ENCODE peak calls at places on chromosomes 7 and 10, in eight cellular contexts. One of them, this sample, is unnamed.

GRCh38 chr10:34907743-34908425 is 92.8 kb upstream of the PARD3 start:
- DNase-seq in astrocyte of the spinal cord: no peak
- DNase-seq in uterus: no peak
- DNase-seq in H9: no peak
- DNase-seq in IMR-90: no peak
- DNase-seq in AG04449: no peak
- DNase-seq in cardiac muscle cell: no peak
- DNase-seq in A549: no peak
- DNase-seq in this sample: no peak

GRCh38 chr10:71244638-71245419 is 32.5 kb downstream of the UNC5B start:
- DNase-seq in astrocyte of the spinal cord: peak; percentile 75
- DNase-seq in uterus: peak; percentile 69
- DNase-seq in H9: no peak
- DNase-seq in IMR-90: peak; percentile 93
- DNase-seq in AG04449: no peak
- DNase-seq in cardiac muscle cell: peak; percentile 91
- DNase-seq in A549: no peak
- DNase-seq in this sample: no peak

GRCh38 chr10:11783558-11783865 is 39.6 kb upstream of the PROSER2 start:
- DNase-seq in astrocyte of the spinal cord: no peak
- DNase-seq in uterus: no peak
- DNase-seq in H9: no peak
- DNase-seq in IMR-90: no peak
- DNase-seq in AG04449: no peak
- DNase-seq in cardiac muscle cell: no peak
- DNase-seq in A549: no peak
- DNase-seq in this sample: no peak

GRCh38 chr10:16612148-16612742 is 90.6 kb upstream of the C1QL3 start:
- DNase-seq in astrocyte of the spinal cord: peak; percentile 41
- DNase-seq in uterus: no peak
- DNase-seq in H9: peak; percentile 48
- DNase-seq in IMR-90: peak; percentile 46
- DNase-seq in AG04449: no peak
- DNase-seq in cardiac muscle cell: peak; percentile 65
- DNase-seq in A549: no peak
- DNase-seq in this sample: no peak

GRCh38 chr10:70954373-70954772 is 66.0 kb upstream of the PCBD1 start:
- DNase-seq in astrocyte of the spinal cord: no peak
- DNase-seq in uterus: no peak
- DNase-seq in H9: no peak
- DNase-seq in IMR-90: no peak
- DNase-seq in AG04449: no peak
- DNase-seq in cardiac muscle cell: no peak
- DNase-seq in A549: no peak
- DNase-seq in this sample: no peak

GRCh38 chr10:83625831-83626360 is 513.4 kb upstream of the GHITM start:
- DNase-seq in astrocyte of the spinal cord: no peak
- DNase-seq in uterus: no peak
- DNase-seq in H9: no peak
- DNase-seq in IMR-90: no peak
- DNase-seq in AG04449: no peak
- DNase-seq in cardiac muscle cell: no peak
- DNase-seq in A549: no peak
- DNase-seq in this sample: no peak

GRCh38 chr7:84161398-84161797 is 33.2 kb downstream of the SEMA3A start:
- DNase-seq in astrocyte of the spinal cord: no peak
- DNase-seq in uterus: no peak
- DNase-seq in H9: no peak
- DNase-seq in IMR-90: no peak
- DNase-seq in AG04449: no peak
- DNase-seq in cardiac muscle cell: no peak
- DNase-seq in A549: no peak
- DNase-seq in this sample: no peak

GRCh38 chr7:81908220-81908619 is 138.4 kb upstream of the HGF start:
- DNase-seq in astrocyte of the spinal cord: no peak
- DNase-seq in uterus: no peak
- DNase-seq in H9: no peak
- DNase-seq in IMR-90: no peak
- DNase-seq in AG04449: no peak
- DNase-seq in cardiac muscle cell: no peak
- DNase-seq in A549: no peak
- DNase-seq in this sample: no peak

GRCh38 chr10:85147346-85148250 is 819.2 kb downstream of the CCSER2 start:
- DNase-seq in astrocyte of the spinal cord: no peak
- DNase-seq in uterus: no peak
- DNase-seq in H9: no peak
- DNase-seq in IMR-90: no peak
- DNase-seq in AG04449: no peak
- DNase-seq in cardiac muscle cell: no peak
- DNase-seq in A549: no peak
- DNase-seq in this sample: no peak

GRCh38 chr7:139680676-139681462 is 96.9 kb downstream of the HIPK2 start:
- DNase-seq in astrocyte of the spinal cord: peak; percentile 97
- DNase-seq in uterus: no peak
- DNase-seq in H9: no peak
- DNase-seq in IMR-90: peak; percentile 99
- DNase-seq in AG04449: peak; percentile 89
- DNase-seq in cardiac muscle cell: peak; percentile 84
- DNase-seq in A549: peak; percentile 90
- DNase-seq in this sample: no peak

GRCh38 chr7:28615091-28615490 is 202.8 kb downstream of the CREB5 start:
- DNase-seq in astrocyte of the spinal cord: no peak
- DNase-seq in uterus: no peak
- DNase-seq in H9: peak; percentile 60
- DNase-seq in IMR-90: no peak
- DNase-seq in AG04449: no peak
- DNase-seq in cardiac muscle cell: no peak
- DNase-seq in A549: no peak
- DNase-seq in this sample: no peak

GRCh38 chr10:128078136-128078969 is 47.9 kb downstream of the MKI67 start:
- DNase-seq in astrocyte of the spinal cord: peak; percentile 31
- DNase-seq in uterus: no peak
- DNase-seq in H9: peak; percentile 77
- DNase-seq in IMR-90: peak; percentile 37
- DNase-seq in AG04449: no peak
- DNase-seq in cardiac muscle cell: peak; percentile 57
- DNase-seq in A549: peak; percentile 76
- DNase-seq in this sample: no peak

GRCh38 chr7:37440738-37441404 is 7.8 kb downstream of the ELMO1 start:
- DNase-seq in astrocyte of the spinal cord: no peak
- DNase-seq in uterus: no peak
- DNase-seq in H9: no peak
- DNase-seq in IMR-90: no peak
- DNase-seq in AG04449: no peak
- DNase-seq in cardiac muscle cell: no peak
- DNase-seq in A549: no peak
- DNase-seq in this sample: no peak

GRCh38 chr10:49039409-49039808 is 75.9 kb downstream of the VSTM4 start:
- DNase-seq in astrocyte of the spinal cord: no peak
- DNase-seq in uterus: no peak
- DNase-seq in H9: no peak
- DNase-seq in IMR-90: no peak
- DNase-seq in AG04449: no peak
- DNase-seq in cardiac muscle cell: no peak
- DNase-seq in A549: no peak
- DNase-seq in this sample: no peak

GRCh38 chr10:49047128-49047639 is 68.1 kb downstream of the VSTM4 start:
- DNase-seq in astrocyte of the spinal cord: no peak
- DNase-seq in uterus: no peak
- DNase-seq in H9: no peak
- DNase-seq in IMR-90: no peak
- DNase-seq in AG04449: no peak
- DNase-seq in cardiac muscle cell: no peak
- DNase-seq in A549: no peak
- DNase-seq in this sample: no peak

GRCh38 chr10:49049660-49050059 is 65.7 kb downstream of the VSTM4 start:
- DNase-seq in astrocyte of the spinal cord: no peak
- DNase-seq in uterus: no peak
- DNase-seq in H9: no peak
- DNase-seq in IMR-90: no peak
- DNase-seq in AG04449: no peak
- DNase-seq in cardiac muscle cell: peak; percentile 9
- DNase-seq in A549: no peak
- DNase-seq in this sample: no peak

GRCh38 chr10:49050338-49050737 is 65.0 kb downstream of the VSTM4 start:
- DNase-seq in astrocyte of the spinal cord: no peak
- DNase-seq in uterus: no peak
- DNase-seq in H9: no peak
- DNase-seq in IMR-90: peak; percentile 50
- DNase-seq in AG04449: no peak
- DNase-seq in cardiac muscle cell: no peak
- DNase-seq in A549: no peak
- DNase-seq in this sample: no peak

DNA sequence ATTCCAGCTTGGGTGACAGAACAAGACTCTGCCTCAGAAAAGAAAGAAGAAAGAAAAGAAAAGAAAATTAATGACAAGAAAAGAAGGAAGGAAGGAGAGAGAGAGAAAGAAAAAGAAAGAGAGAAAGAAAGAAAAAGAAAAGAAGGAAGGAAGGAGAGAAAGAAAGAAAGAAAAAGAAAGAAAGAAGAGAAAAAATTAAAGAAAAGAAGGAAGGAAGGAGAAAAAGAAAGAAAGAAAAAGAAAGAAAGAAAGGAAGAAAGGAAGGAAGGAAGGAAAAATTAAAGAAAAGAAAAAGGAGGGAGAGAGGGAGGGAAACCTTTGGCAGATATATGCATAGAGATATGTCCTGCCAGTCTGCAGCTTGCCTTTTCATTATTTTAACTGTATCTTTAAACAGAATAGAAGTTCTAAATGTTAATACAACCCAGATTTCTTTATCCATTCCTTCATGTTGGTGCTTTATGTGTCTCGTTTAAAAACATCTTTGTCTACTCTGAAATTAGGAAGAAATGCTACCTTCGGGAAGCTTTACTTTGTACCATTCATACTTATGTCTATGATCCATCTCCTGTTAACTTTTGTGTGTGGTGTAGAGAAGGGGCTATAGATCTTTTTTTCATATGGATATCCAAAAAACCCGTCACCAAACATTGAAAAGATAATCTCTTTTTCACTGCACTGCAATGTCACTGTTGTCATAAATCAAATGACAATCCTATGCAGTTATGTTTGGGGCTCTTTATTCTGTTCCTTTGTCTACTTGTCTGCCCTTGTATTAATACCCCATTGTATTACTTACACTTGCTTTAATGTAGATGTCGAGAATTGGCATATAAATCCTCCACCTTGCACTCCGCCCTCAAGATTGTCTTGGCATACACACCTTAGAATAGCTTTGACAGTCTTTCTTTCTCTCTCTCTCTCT is 70.8 kb downstream of the VSTM4 start:
- DNase-seq in astrocyte of the spinal cord: no peak
- DNase-seq in uterus: no peak
- DNase-seq in H9: no peak
- DNase-seq in IMR-90: no peak
- DNase-seq in AG04449: no peak
- DNase-seq in cardiac muscle cell: no peak
- DNase-seq in A549: no peak
- DNase-seq in this sample: no peak
- TF ChIP-seq CTCF in astrocyte of the spinal cord: no peak
- TF ChIP-seq CTCF in uterus: no peak
- TF ChIP-seq CTCF in H9: no peak
- TF ChIP-seq CTCF in IMR-90: no peak
- TF ChIP-seq CTCF in AG04449: no peak
- TF ChIP-seq CTCF in cardiac muscle cell: no peak
- TF ChIP-seq CTCF in A549: no peak
- TF ChIP-seq CTCF in this sample: no peak

DNA sequence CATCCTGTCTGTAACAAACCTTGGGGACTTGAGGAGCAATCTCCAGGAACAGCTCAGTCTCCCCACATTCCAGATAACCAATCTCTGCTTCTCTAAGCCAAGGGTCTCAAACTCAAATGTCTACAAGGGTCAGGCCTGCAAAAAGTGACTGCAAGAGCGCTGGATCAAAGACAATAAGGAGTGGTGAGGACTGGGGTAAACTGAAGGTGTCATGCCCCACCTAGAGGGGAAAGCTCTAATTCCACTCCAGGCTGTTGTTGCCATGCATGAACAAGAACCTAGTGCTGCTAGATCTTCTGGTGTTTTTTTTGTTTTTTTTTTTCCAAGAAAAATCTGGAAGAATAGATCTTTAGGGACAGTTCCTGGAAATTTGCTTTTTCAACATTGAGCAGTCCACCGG is 117.9 kb upstream of the MACROH2A2 start:
- DNase-seq in astrocyte of the spinal cord: no peak
- DNase-seq in uterus: no peak
- DNase-seq in H9: no peak
- DNase-seq in IMR-90: no peak
- DNase-seq in AG04449: no peak
- DNase-seq in cardiac muscle cell: no peak
- DNase-seq in A549: no peak
- DNase-seq in this sample: no peak
- TF ChIP-seq CTCF in astrocyte of the spinal cord: no peak
- TF ChIP-seq CTCF in uterus: no peak
- TF ChIP-seq CTCF in H9: peak; percentile 38
- TF ChIP-seq CTCF in IMR-90: peak; percentile 6
- TF ChIP-seq CTCF in AG04449: no peak
- TF ChIP-seq CTCF in cardiac muscle cell: peak; percentile 7
- TF ChIP-seq CTCF in A549: no peak
- TF ChIP-seq CTCF in this sample: peak; percentile 20

DNA sequence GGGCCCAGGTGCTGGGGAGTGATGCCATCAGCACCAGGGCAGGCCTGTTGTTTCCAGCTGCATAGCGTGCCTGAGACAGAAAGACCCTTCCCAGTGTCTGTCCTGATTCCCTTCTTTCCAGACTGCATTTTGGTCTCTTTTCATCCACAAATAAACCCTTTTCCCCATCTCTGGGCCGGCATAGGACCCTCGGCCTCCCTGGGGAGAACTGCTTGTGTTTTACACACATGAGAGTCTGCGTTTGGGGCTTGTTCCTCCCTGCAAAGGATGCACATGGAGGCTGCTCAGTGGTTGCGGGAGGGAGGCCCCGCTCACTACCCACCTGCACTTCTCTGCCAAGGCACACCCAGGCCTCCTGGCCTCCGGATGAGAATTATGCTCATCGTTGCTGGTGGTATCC is 5.8 kb upstream of the MMP21 start:
- DNase-seq in astrocyte of the spinal cord: no peak
- DNase-seq in uterus: no peak
- DNase-seq in H9: no peak
- DNase-seq in IMR-90: no peak
- DNase-seq in AG04449: no peak
- DNase-seq in cardiac muscle cell: no peak
- DNase-seq in A549: no peak
- DNase-seq in this sample: peak; percentile 54
- TF ChIP-seq CTCF in astrocyte of the spinal cord: no peak
- TF ChIP-seq CTCF in uterus: no peak
- TF ChIP-seq CTCF in H9: no peak
- TF ChIP-seq CTCF in IMR-90: no peak
- TF ChIP-seq CTCF in AG04449: no peak
- TF ChIP-seq CTCF in cardiac muscle cell: no peak
- TF ChIP-seq CTCF in A549: no peak
- TF ChIP-seq CTCF in this sample: no peak

DNA sequence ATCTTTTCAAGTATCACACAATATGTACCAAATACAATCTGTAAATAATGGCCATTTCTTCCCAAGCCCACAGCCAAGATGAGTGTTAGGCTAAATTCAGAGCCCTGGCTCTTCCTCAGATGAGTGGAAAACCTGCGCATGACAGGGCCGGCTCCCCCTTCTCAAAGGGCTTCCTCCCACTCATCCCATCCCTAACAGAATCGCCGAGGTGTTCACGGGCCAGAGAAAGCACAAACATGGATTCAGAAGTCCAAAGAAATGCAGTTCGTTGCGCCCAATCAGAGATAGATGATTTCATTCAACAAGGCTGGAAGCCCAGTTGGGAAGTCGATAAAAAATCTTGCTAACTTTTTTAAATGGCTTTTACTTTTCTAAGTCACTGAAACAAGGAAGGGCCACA is 121.8 kb downstream of the UBE2H start:
- DNase-seq in astrocyte of the spinal cord: no peak
- DNase-seq in uterus: peak; percentile 54
- DNase-seq in H9: no peak
- DNase-seq in IMR-90: no peak
- DNase-seq in AG04449: no peak
- DNase-seq in cardiac muscle cell: no peak
- DNase-seq in A549: no peak
- DNase-seq in this sample: no peak
- TF ChIP-seq CTCF in astrocyte of the spinal cord: no peak
- TF ChIP-seq CTCF in uterus: no peak
- TF ChIP-seq CTCF in H9: no peak
- TF ChIP-seq CTCF in IMR-90: no peak
- TF ChIP-seq CTCF in AG04449: no peak
- TF ChIP-seq CTCF in cardiac muscle cell: no peak
- TF ChIP-seq CTCF in A549: no peak
- TF ChIP-seq CTCF in this sample: no peak